ENCODE peak calls at places on chromosomes 3 and 15, in eight cellular contexts. One of them, this sample, is unnamed.

GRCh38 chr3:4512895-4513616 is 19.9 kb downstream of the ITPR1 start:
- DNase-seq in foreskin fibroblast: no peak
- DNase-seq in colonic mucosa: no peak
- DNase-seq in brain microvascular endothelial cell: no peak
- DNase-seq in fibroblast of pulmonary artery: peak
- DNase-seq in mammary epithelial cell: no peak
- DNase-seq in hepatocyte: no peak
- DNase-seq in fibroblast of the aortic adventitia: no peak
- DNase-seq in this sample: no peak

GRCh38 chr3:53170325-53171108 is 9.5 kb downstream of the PRKCD start:
- DNase-seq in foreskin fibroblast: no peak
- DNase-seq in colonic mucosa: no peak
- DNase-seq in brain microvascular endothelial cell: no peak
- DNase-seq in fibroblast of pulmonary artery: no peak
- DNase-seq in mammary epithelial cell: peak
- DNase-seq in hepatocyte: peak
- DNase-seq in fibroblast of the aortic adventitia: no peak
- DNase-seq in this sample: no peak

GRCh38 chr3:100981546-100981945 is 11.7 kb downstream of the ABI3BP start:
- DNase-seq in foreskin fibroblast: no peak
- DNase-seq in colonic mucosa: no peak
- DNase-seq in brain microvascular endothelial cell: no peak
- DNase-seq in fibroblast of pulmonary artery: no peak
- DNase-seq in mammary epithelial cell: no peak
- DNase-seq in hepatocyte: no peak
- DNase-seq in fibroblast of the aortic adventitia: no peak
- DNase-seq in this sample: no peak

GRCh38 chr3:53712817-53713388 is 133.3 kb downstream of the CHDH start:
- DNase-seq in foreskin fibroblast: no peak
- DNase-seq in colonic mucosa: no peak
- DNase-seq in brain microvascular endothelial cell: no peak
- DNase-seq in fibroblast of pulmonary artery: no peak
- DNase-seq in mammary epithelial cell: no peak
- DNase-seq in hepatocyte: no peak
- DNase-seq in fibroblast of the aortic adventitia: no peak
- DNase-seq in this sample: no peak

GRCh38 chr3:43296565-43296964 is 10.2 kb downstream of the SNRK start:
- DNase-seq in foreskin fibroblast: no peak
- DNase-seq in colonic mucosa: peak
- DNase-seq in brain microvascular endothelial cell: peak
- DNase-seq in fibroblast of pulmonary artery: peak
- DNase-seq in mammary epithelial cell: peak
- DNase-seq in hepatocyte: no peak
- DNase-seq in fibroblast of the aortic adventitia: peak
- DNase-seq in this sample: no peak

GRCh38 chr3:33636125-33636855 is 81.8 kb downstream of the CLASP2 start:
- DNase-seq in foreskin fibroblast: peak
- DNase-seq in colonic mucosa: no peak
- DNase-seq in brain microvascular endothelial cell: peak
- DNase-seq in fibroblast of pulmonary artery: peak
- DNase-seq in mammary epithelial cell: peak
- DNase-seq in hepatocyte: peak
- DNase-seq in fibroblast of the aortic adventitia: peak
- DNase-seq in this sample: peak

GRCh38 chr15:34001536-34001935 is 33.2 kb downstream of the CHRM5 start:
- DNase-seq in foreskin fibroblast: no peak
- DNase-seq in colonic mucosa: no peak
- DNase-seq in brain microvascular endothelial cell: no peak
- DNase-seq in fibroblast of pulmonary artery: no peak
- DNase-seq in mammary epithelial cell: peak
- DNase-seq in hepatocyte: no peak
- DNase-seq in fibroblast of the aortic adventitia: no peak
- DNase-seq in this sample: no peak

GRCh38 chr15:33083232-33084006 is 111.1 kb downstream of the FMN1 start:
- DNase-seq in foreskin fibroblast: no peak
- DNase-seq in colonic mucosa: no peak
- DNase-seq in brain microvascular endothelial cell: no peak
- DNase-seq in fibroblast of pulmonary artery: no peak
- DNase-seq in mammary epithelial cell: peak
- DNase-seq in hepatocyte: no peak
- DNase-seq in fibroblast of the aortic adventitia: no peak
- DNase-seq in this sample: no peak

GRCh38 chr15:41564286-41564959 is 5.4 kb downstream of the TYRO3 start:
- DNase-seq in foreskin fibroblast: no peak
- DNase-seq in colonic mucosa: no peak
- DNase-seq in brain microvascular endothelial cell: no peak
- DNase-seq in fibroblast of pulmonary artery: peak
- DNase-seq in mammary epithelial cell: no peak
- DNase-seq in hepatocyte: peak
- DNase-seq in fibroblast of the aortic adventitia: no peak
- DNase-seq in this sample: no peak

GRCh38 chr3:115217678-115218451 is 70.8 kb upstream of the ZBTB20 start:
- DNase-seq in foreskin fibroblast: peak
- DNase-seq in colonic mucosa: peak
- DNase-seq in brain microvascular endothelial cell: peak
- DNase-seq in fibroblast of pulmonary artery: peak
- DNase-seq in mammary epithelial cell: peak
- DNase-seq in hepatocyte: peak
- DNase-seq in fibroblast of the aortic adventitia: peak
- DNase-seq in this sample: peak

GRCh38 chr3:118272976-118273375 is 761.7 kb downstream of the IGSF11 start:
- DNase-seq in foreskin fibroblast: no peak
- DNase-seq in colonic mucosa: no peak
- DNase-seq in brain microvascular endothelial cell: no peak
- DNase-seq in fibroblast of pulmonary artery: no peak
- DNase-seq in mammary epithelial cell: no peak
- DNase-seq in hepatocyte: no peak
- DNase-seq in fibroblast of the aortic adventitia: no peak
- DNase-seq in this sample: no peak

GRCh38 chr3:11380314-11380713 is 108.1 kb downstream of the ATG7 start:
- DNase-seq in foreskin fibroblast: no peak
- DNase-seq in colonic mucosa: no peak
- DNase-seq in brain microvascular endothelial cell: no peak
- DNase-seq in fibroblast of pulmonary artery: no peak
- DNase-seq in mammary epithelial cell: no peak
- DNase-seq in hepatocyte: peak
- DNase-seq in fibroblast of the aortic adventitia: no peak
- DNase-seq in this sample: no peak

GRCh38 chr3:11379238-11379823 is 107.1 kb downstream of the ATG7 start:
- DNase-seq in foreskin fibroblast: peak
- DNase-seq in colonic mucosa: no peak
- DNase-seq in brain microvascular endothelial cell: peak
- DNase-seq in fibroblast of pulmonary artery: peak
- DNase-seq in mammary epithelial cell: peak
- DNase-seq in hepatocyte: peak
- DNase-seq in fibroblast of the aortic adventitia: peak
- DNase-seq in this sample: no peak

GRCh38 chr3:11377726-11378125 is 105.5 kb downstream of the ATG7 start:
- DNase-seq in foreskin fibroblast: no peak
- DNase-seq in colonic mucosa: no peak
- DNase-seq in brain microvascular endothelial cell: no peak
- DNase-seq in fibroblast of pulmonary artery: no peak
- DNase-seq in mammary epithelial cell: peak
- DNase-seq in hepatocyte: no peak
- DNase-seq in fibroblast of the aortic adventitia: no peak
- DNase-seq in this sample: no peak

GRCh38 chr3:11381563-11381962 is 109.4 kb downstream of the ATG7 start:
- DNase-seq in foreskin fibroblast: no peak
- DNase-seq in colonic mucosa: no peak
- DNase-seq in brain microvascular endothelial cell: no peak
- DNase-seq in fibroblast of pulmonary artery: no peak
- DNase-seq in mammary epithelial cell: no peak
- DNase-seq in hepatocyte: no peak
- DNase-seq in fibroblast of the aortic adventitia: no peak
- DNase-seq in this sample: no peak

GRCh38 chr3:11379824-11380281 is 107.7 kb downstream of the ATG7 start:
- DNase-seq in foreskin fibroblast: no peak
- DNase-seq in colonic mucosa: no peak
- DNase-seq in brain microvascular endothelial cell: no peak
- DNase-seq in fibroblast of pulmonary artery: peak
- DNase-seq in mammary epithelial cell: no peak
- DNase-seq in hepatocyte: no peak
- DNase-seq in fibroblast of the aortic adventitia: peak
- DNase-seq in this sample: no peak
- H3K4me3 ChIP-seq in foreskin fibroblast: no peak
- H3K4me3 ChIP-seq in colonic mucosa: no peak
- H3K4me3 ChIP-seq in brain microvascular endothelial cell: no peak
- H3K4me3 ChIP-seq in fibroblast of pulmonary artery: no peak
- H3K4me3 ChIP-seq in mammary epithelial cell: no peak
- H3K4me3 ChIP-seq in hepatocyte: no peak
- H3K4me3 ChIP-seq in fibroblast of the aortic adventitia: no peak
- H3K4me3 ChIP-seq in this sample: no peak

DNA sequence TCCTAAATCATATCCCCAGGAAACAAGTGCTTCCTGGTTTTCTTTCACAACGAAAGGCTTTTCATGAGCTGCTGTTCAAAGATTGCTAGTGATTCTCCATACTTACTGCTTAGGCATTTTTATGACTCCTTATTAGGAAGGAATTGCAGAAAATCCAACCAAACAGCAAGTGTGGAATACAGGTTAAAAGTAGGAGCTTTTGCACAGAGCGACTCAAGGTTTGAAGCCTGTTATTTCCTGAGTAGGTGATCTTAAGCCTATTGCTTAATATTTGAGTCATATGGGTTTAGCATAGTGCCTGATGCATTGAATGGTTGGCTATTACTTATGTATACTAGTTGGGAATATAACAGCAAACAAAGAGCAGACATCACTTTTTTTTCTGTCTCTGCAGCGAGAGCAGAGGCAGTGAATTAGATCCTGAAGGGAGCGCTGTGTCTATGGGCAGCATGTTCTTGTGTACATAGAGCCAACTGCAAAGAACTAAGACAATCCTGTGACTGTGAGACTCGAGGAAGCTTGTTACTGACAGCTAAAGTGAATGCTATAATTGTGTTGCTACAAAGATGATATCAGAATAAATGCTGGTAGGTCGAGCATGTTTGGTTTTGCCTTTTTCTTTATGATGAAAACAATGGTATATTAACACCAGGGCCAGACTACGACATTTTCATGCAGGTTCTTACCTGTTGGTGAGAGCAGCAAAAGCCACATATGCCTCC is 6.3 kb downstream of the TM4SF1 start:
- DNase-seq in foreskin fibroblast: peak
- DNase-seq in colonic mucosa: no peak
- DNase-seq in brain microvascular endothelial cell: no peak
- DNase-seq in fibroblast of pulmonary artery: peak
- DNase-seq in mammary epithelial cell: peak
- DNase-seq in hepatocyte: peak
- DNase-seq in fibroblast of the aortic adventitia: no peak
- DNase-seq in this sample: no peak
- TF ChIP-seq CTCF in foreskin fibroblast: no peak
- TF ChIP-seq CTCF in colonic mucosa: no peak
- TF ChIP-seq CTCF in brain microvascular endothelial cell: peak
- TF ChIP-seq CTCF in fibroblast of pulmonary artery: no peak
- TF ChIP-seq CTCF in mammary epithelial cell: peak
- TF ChIP-seq CTCF in hepatocyte: peak
- TF ChIP-seq CTCF in fibroblast of the aortic adventitia: no peak
- TF ChIP-seq CTCF in this sample: no peak

DNA sequence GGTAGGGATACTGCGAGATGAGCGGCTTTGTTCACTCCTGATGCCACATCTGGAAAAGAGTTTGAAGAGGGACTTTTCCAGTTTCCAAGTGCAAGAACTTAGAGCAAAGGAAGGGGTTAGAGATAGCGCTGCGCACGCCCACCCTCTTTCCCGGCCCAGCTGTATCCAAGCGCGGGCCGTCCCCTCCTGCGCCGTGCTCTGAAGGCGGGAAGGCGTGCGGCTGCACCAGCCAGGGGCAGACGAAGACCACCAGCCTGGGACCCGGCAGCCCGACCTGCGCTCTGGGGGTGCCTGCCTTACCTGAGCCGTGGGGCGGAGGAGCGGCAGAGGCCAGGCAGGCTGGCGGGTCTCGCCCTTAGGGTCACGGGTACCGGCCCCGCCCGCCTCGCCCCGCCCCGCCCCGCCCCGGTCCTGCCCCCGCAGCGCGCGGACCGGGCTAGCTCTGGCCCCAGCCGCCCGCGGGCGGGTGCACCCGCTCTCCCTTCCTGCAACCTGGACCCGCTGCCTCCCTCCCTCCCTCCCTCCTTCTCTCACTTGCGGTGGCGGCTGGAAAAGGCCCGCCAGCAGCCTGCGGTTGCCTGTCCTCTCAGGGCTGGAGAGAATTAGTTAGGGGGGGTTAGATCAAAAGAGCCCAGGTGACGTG is at the start of gene WDR72:
- DNase-seq in foreskin fibroblast: no peak
- DNase-seq in colonic mucosa: peak
- DNase-seq in brain microvascular endothelial cell: no peak
- DNase-seq in fibroblast of pulmonary artery: no peak
- DNase-seq in mammary epithelial cell: no peak
- DNase-seq in hepatocyte: peak
- DNase-seq in fibroblast of the aortic adventitia: no peak
- DNase-seq in this sample: no peak
- H3K4me3 ChIP-seq in foreskin fibroblast: no peak
- H3K4me3 ChIP-seq in colonic mucosa: peak
- H3K4me3 ChIP-seq in brain microvascular endothelial cell: no peak
- H3K4me3 ChIP-seq in fibroblast of pulmonary artery: no peak
- H3K4me3 ChIP-seq in mammary epithelial cell: no peak
- H3K4me3 ChIP-seq in hepatocyte: peak
- H3K4me3 ChIP-seq in fibroblast of the aortic adventitia: no peak
- H3K4me3 ChIP-seq in this sample: no peak

GRCh38 chr3:50373146-50373864 is 14.0 kb upstream of the TMEM115 start:
- DNase-seq in foreskin fibroblast: no peak
- DNase-seq in colonic mucosa: no peak
- DNase-seq in brain microvascular endothelial cell: no peak
- DNase-seq in fibroblast of pulmonary artery: no peak
- DNase-seq in mammary epithelial cell: no peak
- DNase-seq in hepatocyte: no peak
- DNase-seq in fibroblast of the aortic adventitia: no peak
- DNase-seq in this sample: no peak

GRCh38 chr3:50371133-50371670 is 11.9 kb upstream of the TMEM115 start:
- DNase-seq in foreskin fibroblast: peak
- DNase-seq in colonic mucosa: no peak
- DNase-seq in brain microvascular endothelial cell: no peak
- DNase-seq in fibroblast of pulmonary artery: peak
- DNase-seq in mammary epithelial cell: peak
- DNase-seq in hepatocyte: no peak
- DNase-seq in fibroblast of the aortic adventitia: peak
- DNase-seq in this sample: no peak

GRCh38 chr3:50370594-50370993 is 11.3 kb upstream of the TMEM115 start:
- DNase-seq in foreskin fibroblast: no peak
- DNase-seq in colonic mucosa: no peak
- DNase-seq in brain microvascular endothelial cell: peak
- DNase-seq in fibroblast of pulmonary artery: peak
- DNase-seq in mammary epithelial cell: no peak
- DNase-seq in hepatocyte: peak
- DNase-seq in fibroblast of the aortic adventitia: no peak
- DNase-seq in this sample: no peak

GRCh38 chr3:50373865-50374188 is 14.5 kb upstream of the TMEM115 start:
- DNase-seq in foreskin fibroblast: no peak
- DNase-seq in colonic mucosa: no peak
- DNase-seq in brain microvascular endothelial cell: no peak
- DNase-seq in fibroblast of pulmonary artery: no peak
- DNase-seq in mammary epithelial cell: no peak
- DNase-seq in hepatocyte: no peak
- DNase-seq in fibroblast of the aortic adventitia: no peak
- DNase-seq in this sample: no peak

DNA sequence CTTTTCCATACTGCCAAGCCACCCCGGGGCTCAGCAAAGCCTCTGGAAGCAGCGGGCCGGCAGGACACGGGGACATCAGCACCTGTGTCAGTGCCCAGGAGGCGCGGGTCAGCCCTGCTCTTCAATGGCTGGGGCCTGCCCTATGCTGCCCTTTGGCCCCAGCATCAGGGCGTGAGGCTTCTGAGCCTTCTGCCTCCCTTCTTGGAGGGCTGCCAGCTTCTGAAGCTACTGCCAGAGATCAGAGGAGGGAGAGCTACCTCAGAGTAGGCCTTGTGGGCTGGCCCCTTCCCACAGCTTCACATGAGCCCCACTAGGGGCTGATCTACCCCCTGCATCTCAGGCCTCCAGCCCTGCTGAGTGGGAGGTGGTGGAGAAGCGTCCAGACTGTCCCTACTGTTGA is 13.0 kb upstream of the TMEM115 start:
- DNase-seq in foreskin fibroblast: no peak
- DNase-seq in colonic mucosa: peak
- DNase-seq in brain microvascular endothelial cell: no peak
- DNase-seq in fibroblast of pulmonary artery: no peak
- DNase-seq in mammary epithelial cell: no peak
- DNase-seq in hepatocyte: peak
- DNase-seq in fibroblast of the aortic adventitia: no peak
- DNase-seq in this sample: no peak
- TF ChIP-seq CTCF in foreskin fibroblast: no peak
- TF ChIP-seq CTCF in colonic mucosa: no peak
- TF ChIP-seq CTCF in brain microvascular endothelial cell: no peak
- TF ChIP-seq CTCF in fibroblast of pulmonary artery: no peak
- TF ChIP-seq CTCF in mammary epithelial cell: no peak
- TF ChIP-seq CTCF in hepatocyte: no peak
- TF ChIP-seq CTCF in fibroblast of the aortic adventitia: no peak
- TF ChIP-seq CTCF in this sample: no peak